ENCODE peak calls at places on chromosomes 12 and 14, in four cellular contexts. M is cardiac muscle cell, J is stomach, V is fibroblast of lung. L is an unnamed sample.

GRCh38 chr12:12786371-12786715 is 884 bp downstream of the APOLD1 start:
- DNase-seq in M (no peak), J (no peak), V (no peak), L (no peak)

GRCh38 chr12:43316506-43316905 is 235.5 kb downstream of the ADAMTS20 start:
- DNase-seq in M (no peak), J (no peak), V (no peak), L (no peak)

GRCh38 chr12:570237-570925 is 92.9 kb downstream of the NINJ2 start:
- DNase-seq in M (peak; percentile 35), J (peak; percentile 77), V (peak; percentile 86), L (peak; percentile 52)

GRCh38 chr12:91143241-91143640 is 31.9 kb upstream of the LUM start:
- DNase-seq in M (no peak), J (no peak), V (peak; percentile 57), L (no peak)

GRCh38 chr14:23177181-23177580 is 6.3 kb downstream of the SLC7A8 start:
- DNase-seq in M (no peak), J (peak; percentile 52), V (no peak), L (no peak)

GRCh38 chr12:102063066-102063465 is 1.3 kb upstream of the WASHC3 start:
- DNase-seq in M (no peak), J (no peak), V (no peak), L (no peak)

GRCh38 chr12:3965096-3965495 is 91.9 kb upstream of the PARP11 start:
- DNase-seq in M (no peak), J (no peak), V (no peak), L (no peak)

GRCh38 chr12:15116073-15116472 is 105.1 kb downstream of the RERG start:
- DNase-seq in M (no peak), J (no peak), V (no peak), L (no peak)

GRCh38 chr12:63977441-63977840 is 132.9 kb downstream of the SRGAP1 start:
- DNase-seq in M (no peak), J (no peak), V (no peak), L (no peak)

GRCh38 chr12:11795192-11795909 is 145.9 kb downstream of the ETV6 start:
- DNase-seq in M (no peak), J (no peak), V (no peak), L (no peak)

GRCh38 chr14:21455592-21455911 is 371 bp downstream of the CHD8 start:
- DNase-seq in M (no peak), J (no peak), V (no peak), L (no peak)

GRCh38 chr14:50471838-50472465 is 60.4 kb downstream of the MAP4K5 start:
- DNase-seq in M (no peak), J (no peak), V (no peak), L (no peak)

GRCh38 chr14:50475460-50475859 is 56.9 kb downstream of the MAP4K5 start:
- DNase-seq in M (no peak), J (no peak), V (peak; percentile 30), L (no peak)

GRCh38 chr14:50469982-50470381 is 62.4 kb downstream of the MAP4K5 start:
- DNase-seq in M (no peak), J (no peak), V (no peak), L (no peak)
- H3K36me3 ChIP-seq in M (peaks cover 29% of the 10 kb centered on the region), J (peaks cover 83% of the 10 kb centered on the region), V (peaks cover 8% of the 10 kb centered on the region), L (no peaks in the 10 kb centered on the region)

GRCh38 chr12:124599074-124599999 is 31.9 kb upstream of the NCOR2 start:
- DNase-seq in M (no peak), J (no peak), V (peak; percentile 85), L (peak; percentile 65)
- TF ChIP-seq CTCF in M (peak; percentile 26), J (no peak), V (no peak), L (peak; percentile 13)

GRCh38 chr12:54509660-54510059 is 12.1 kb downstream of the NCKAP1L start:
- DNase-seq in M (no peak), J (no peak), V (no peak), L (no peak)
- H3K36me3 ChIP-seq in M (no peaks in the 10 kb centered on the region), J (no peaks in the 10 kb centered on the region), V (no peaks in the 10 kb centered on the region), L (no peaks in the 10 kb centered on the region)

GRCh38 chr14:64293976-64294671 is at the start of gene ESR2:
- DNase-seq in M (peak; percentile 75), J (peak; percentile 31), V (peak; percentile 40), L (no peak)
- TF ChIP-seq CTCF in M (peak; percentile 45), J (no peak), V (peak; percentile 51), L (peak; percentile 30)

L was measured in kidney epithelial cell.